ENCODE peak calls at places on chromosomes 5 and 9, in five cellular contexts. G is endothelial cell; X is activated naive CD8-positive, alpha-beta T cell treated with anti-CD3 and anti-CD28 coated beads, Interleukin-2, amount 50 U/mL, for 16 hours; Q is astrocyte; S is activated CD4-positive, CD25-positive, alpha-beta regulatory T cell. V is an unnamed sample.

GRCh38 chr5:93909356-93909755 is 168.0 kb upstream of the POU5F2 start:
- DNase-seq in G (no peak), X (no peak), Q (no peak), S (no peak), V (no peak)

GRCh38 chr5:101473483-101473882 is 570.4 kb upstream of the ST8SIA4 start:
- DNase-seq in G (no peak), X (no peak), Q (peak), S (no peak), V (peak)

GRCh38 chr9:34442770-34443169 is 15.6 kb downstream of the FAM219A start:
- DNase-seq in G (no peak), X (no peak), Q (no peak), S (no peak), V (no peak)

GRCh38 chr5:56148453-56148971 is 84.6 kb downstream of the ANKRD55 start:
- DNase-seq in G (no peak), X (no peak), Q (no peak), S (no peak), V (peak)

GRCh38 chr9:76109953-76110352 is 219.5 kb downstream of the PCSK5 start:
- DNase-seq in G (no peak), X (no peak), Q (peak), S (no peak), V (peak)

GRCh38 chr9:9498147-9498546 is 1114.7 kb downstream of the PTPRD start:
- DNase-seq in G (no peak), X (no peak), Q (no peak), S (no peak), V (no peak)

GRCh38 chr9:133780962-133781827 is 43.0 kb upstream of the SARDH start:
- DNase-seq in G (no peak), X (no peak), Q (no peak), S (no peak), V (no peak)

GRCh38 chr5:14870347-14871083 is 1.1 kb downstream of the ANKH start:
- DNase-seq in G (peak), X (peak), Q (no peak), S (peak), V (no peak)

GRCh38 chr5:173010021-173010420 is 26.4 kb downstream of the ATP6V0E1 start:
- DNase-seq in G (no peak), X (no peak), Q (peak), S (no peak), V (peak)

GRCh38 chr5:94422819-94423218 is 195.6 kb downstream of the KIAA0825 start:
- DNase-seq in G (no peak), X (no peak), Q (peak), S (no peak), V (peak)

GRCh38 chr9:127187231-127187956 is 65.0 kb upstream of the ANGPTL2 start:
- DNase-seq in G (no peak), X (no peak), Q (peak), S (no peak), V (peak)

GRCh38 chr5:107671742-107672211 is 1.0 kb upstream of the EFNA5 start:
- DNase-seq in G (no peak), X (no peak), Q (peak), S (no peak), V (peak)

GRCh38 chr5:133569347-133569746 is 43.0 kb downstream of the FSTL4 start:
- DNase-seq in G (no peak), X (no peak), Q (no peak), S (no peak), V (no peak)

GRCh38 chr5:35545190-35545589 is 72.5 kb upstream of the SPEF2 start:
- DNase-seq in G (no peak), X (no peak), Q (no peak), S (no peak), V (no peak)

GRCh38 chr9:2502760-2503159 is 118.8 kb upstream of the VLDLR start:
- DNase-seq in G (no peak), X (no peak), Q (peak), S (no peak), V (no peak)

GRCh38 chr5:134138416-134139376 is 24.2 kb downstream of the TCF7 start:
- DNase-seq in G (no peak), X (no peak), Q (peak), S (peak), V (peak)

GRCh38 chr5:1916041-1917001 is 33.6 kb upstream of the IRX4 start:
- DNase-seq in G (no peak), X (no peak), Q (no peak), S (no peak), V (no peak)